ENCODE peak calls at places on chromosome 2, in eight cellular contexts. T is ELR, G is GM13976, H is NCI-H774, Y is astrocyte, R is naive B cell, I is choroid plexus epithelial cell, K is gastrocnemius medialis. P is an unnamed sample.

GRCh38 chr2:239724194-239724849 is 300.8 kb downstream of the NDUFA10 start:
- DNase-seq in K (no peak), I (no peak), T (no peak), H (no peak), R (no peak), G (no peak), Y (no peak), P (no peak)

GRCh38 chr2:15072836-15073235 is 440.3 kb downstream of the LRATD1 start:
- DNase-seq in Y (no peak), K (no peak), I (no peak), H (no peak), T (no peak), R (no peak), G (no peak), P (no peak)

GRCh38 chr2:197307933-197308521 is 2.6 kb downstream of the ANKRD44 start:
- DNase-seq in I (no peak), Y (no peak), T (no peak), G (peak), H (no peak), R (no peak), K (no peak), P (no peak)

GRCh38 chr2:206311026-206311425 is 36.6 kb downstream of the ZDBF2 start:
- DNase-seq in K (no peak), I (no peak), G (no peak), T (no peak), R (no peak), H (no peak), Y (no peak), P (no peak)

GRCh38 chr2:200741468-200742202 is 70.1 kb upstream of the BZW1 start:
- DNase-seq in G (no peak), T (no peak), I (no peak), H (peak), R (no peak), K (no peak), Y (no peak), P (no peak)

GRCh38 chr2:903223-903900 is 47.3 kb upstream of the SNTG2 start:
- DNase-seq in Y (no peak), R (no peak), G (no peak), H (no peak), T (no peak), K (no peak), I (peak), P (no peak)

GRCh38 chr2:175366814-175367213 is 185.3 kb upstream of the ATP5MC3 start:
- DNase-seq in K (no peak), G (peak), Y (peak), I (peak), T (peak), R (peak), H (peak), P (peak)

GRCh38 chr2:95073856-95074662 is 47.5 kb downstream of the MRPS5 start:
- DNase-seq in K (no peak), G (peak), Y (no peak), T (no peak), I (no peak), H (no peak), R (no peak), P (no peak)

GRCh38 chr2:19673213-19673791 is 228.5 kb downstream of the TTC32 start:
- DNase-seq in H (no peak), K (no peak), R (no peak), Y (peak), I (peak), G (no peak), T (peak), P (peak)